ENCODE peak calls at places on chromosomes 13 and 19, in seven cellular contexts. Z, P, A, L, J, X and Y are unnamed samples.

GRCh38 chr19:18898533-18899408 is 2.8 kb upstream of the CERS1 start:
- DNase-seq in Z (no peak), P (no peak), A (no peak), L (no peak), J (no peak), X (no peak), Y (no peak)

GRCh38 chr13:49624207-49624606 is 4.1 kb upstream of the ARL11 start:
- DNase-seq in Z (no peak), P (no peak), A (no peak), L (no peak), J (no peak), X (no peak), Y (no peak)

GRCh38 chr13:49641810-49642291 is 13.5 kb downstream of the ARL11 start:
- DNase-seq in Z (peak; percentile 93), P (no peak), A (peak; percentile 80), L (peak; percentile 32), J (no peak), X (peak; percentile 31), Y (peak; percentile 76)

GRCh38 chr13:33369073-33369472 is 83.5 kb upstream of the STARD13 start:
- DNase-seq in Z (no peak), P (no peak), A (no peak), L (no peak), J (no peak), X (no peak), Y (no peak)

GRCh38 chr19:50155520-50156109 is 7.5 kb downstream of the IZUMO2 start:
- DNase-seq in Z (no peak), P (no peak), A (no peak), L (no peak), J (no peak), X (no peak), Y (no peak)

GRCh38 chr13:51745236-51745635 is 58.7 kb downstream of the DHRS12 start:
- DNase-seq in Z (no peak), P (no peak), A (no peak), L (no peak), J (no peak), X (no peak), Y (no peak)

GRCh38 chr13:38921081-38921480 is 69.5 kb downstream of the STOML3 start:
- DNase-seq in Z (no peak), P (no peak), A (peak; percentile 80), L (no peak), J (no peak), X (no peak), Y (no peak)

GRCh38 chr19:17680235-17680722 is 7.9 kb downstream of the UNC13A start:
- DNase-seq in Z (peak; percentile 69), P (peak; percentile 33), A (peak; percentile 25), L (peak; percentile 24), J (peak; percentile 31), X (peak; percentile 88), Y (peak; percentile 52)

GRCh38 chr13:34411881-34412280 is 530.2 kb upstream of the NBEA start:
- DNase-seq in Z (no peak), P (no peak), A (no peak), L (no peak), J (no peak), X (no peak), Y (no peak)

GRCh38 chr13:42418184-42418583 is 146.2 kb downstream of the AKAP11 start:
- DNase-seq in Z (no peak), P (no peak), A (no peak), L (no peak), J (no peak), X (no peak), Y (no peak)

GRCh38 chr19:22286151-22286810 is at the start of gene ZNF729:
- DNase-seq in Z (no peak), P (no peak), A (no peak), L (no peak), J (no peak), X (peak; percentile 6), Y (no peak)

GRCh38 chr19:3959766-3960131 is 11.2 kb downstream of the DAPK3 start:
- DNase-seq in Z (no peak), P (no peak), A (no peak), L (no peak), J (no peak), X (no peak), Y (no peak)

GRCh38 chr19:45125975-45126493 is 33.1 kb downstream of the PPP1R37 start:
- DNase-seq in Z (peak; percentile 58), P (peak; percentile 64), A (peak; percentile 73), L (peak; percentile 84), J (peak; percentile 72), X (peak; percentile 28), Y (peak; percentile 59)

GRCh38 chr13:107553838-107554237 is 661.5 kb downstream of the LIG4 start:
- DNase-seq in Z (peak; percentile 8), P (no peak), A (no peak), L (no peak), J (no peak), X (no peak), Y (peak; percentile 39)

GRCh38 chr19:44640518-44640917 is 3.2 kb upstream of the PVR start:
- DNase-seq in Z (peak; percentile 74), P (no peak), A (peak; percentile 36), L (no peak), J (no peak), X (no peak), Y (peak; percentile 31)

GRCh38 chr13:35468195-35468594 is 8.3 kb downstream of the MAB21L1 start:
- DNase-seq in Z (peak; percentile 5), P (no peak), A (no peak), L (no peak), J (no peak), X (no peak), Y (peak; percentile 43)

GRCh38 chr19:14553939-14554243 is 18.0 kb downstream of the NDUFB7 start:
- DNase-seq in Z (no peak), P (no peak), A (no peak), L (no peak), J (no peak), X (no peak), Y (no peak)

GRCh38 chr19:35363001-35363590 is 4.8 kb downstream of the FFAR3 start:
- DNase-seq in Z (no peak), P (no peak), A (no peak), L (no peak), J (no peak), X (no peak), Y (no peak)

GRCh38 chr19:32675720-32676185 is at the start of gene RGS9BP:
- DNase-seq in Z (peak; percentile 80), P (peak; percentile 34), A (peak; percentile 69), L (peak; percentile 86), J (peak; percentile 60), X (peak; percentile 85), Y (peak; percentile 66)

GRCh38 chr13:94243551-94243950 is 235.9 kb downstream of the DCT start:
- DNase-seq in Z (no peak), P (no peak), A (no peak), L (no peak), J (no peak), X (no peak), Y (peak; percentile 15)

GRCh38 chr13:113553541-113554332 is 30.8 kb upstream of the TFDP1 start:
- DNase-seq in Z (no peak), P (no peak), A (no peak), L (peak; percentile 12), J (no peak), X (no peak), Y (no peak)

GRCh38 chr19:55178781-55179569 is 1.1 kb downstream of the SYT5 start:
- DNase-seq in Z (peak; percentile 88), P (peak; percentile 86), A (peak; percentile 72), L (peak; percentile 64), J (peak; percentile 98), X (peak; percentile 45), Y (peak; percentile 90)

GRCh38 chr19:35959040-35959967 is 23.1 kb downstream of the LRFN3 start:
- DNase-seq in Z (peak; percentile 8), P (no peak), A (no peak), L (no peak), J (peak; percentile 82), X (no peak), Y (no peak)

GRCh38 chr19:35608250-35608649 is 4.3 kb upstream of the HAUS5 start:
- DNase-seq in Z (no peak), P (no peak), A (no peak), L (no peak), J (no peak), X (no peak), Y (peak; percentile 23)

GRCh38 chr13:89515948-89516347 is 1831.5 kb upstream of the MIR17HG start:
- DNase-seq in Z (no peak), P (no peak), A (no peak), L (no peak), J (no peak), X (no peak), Y (no peak)

GRCh38 chr19:17385878-17386611 is 8.0 kb downstream of the CCDC194 start:
- DNase-seq in Z (peak; percentile 78), P (peak; percentile 67), A (peak; percentile 51), L (peak; percentile 63), J (peak; percentile 65), X (peak; percentile 67), Y (peak; percentile 65)

GRCh38 chr13:60162096-60162495 is 1.6 kb downstream of the DIAPH3 start:
- DNase-seq in Z (no peak), P (no peak), A (peak; percentile 21), L (no peak), J (no peak), X (no peak), Y (peak; percentile 28)

GRCh38 chr13:29771247-29771646 is 79.2 kb downstream of the UBL3 start:
- DNase-seq in Z (peak; percentile 53), P (no peak), A (peak; percentile 47), L (no peak), J (no peak), X (no peak), Y (peak; percentile 62)
- TF ChIP-seq CTCF in Z (no peak), P (peak; percentile 73), A (no peak), L (peak; percentile 36), J (peak; percentile 77), X (peak; percentile 62), Y (peak; percentile 44)

GRCh38 chr19:28530406-28531035 is 682.4 kb downstream of the UQCRFS1 start:
- DNase-seq in Z (no peak), P (no peak), A (no peak), L (no peak), J (no peak), X (no peak), Y (no peak)
- TF ChIP-seq CTCF in Z (no peak), P (no peak), A (no peak), L (no peak), J (no peak), X (no peak), Y (no peak)

DNA sequence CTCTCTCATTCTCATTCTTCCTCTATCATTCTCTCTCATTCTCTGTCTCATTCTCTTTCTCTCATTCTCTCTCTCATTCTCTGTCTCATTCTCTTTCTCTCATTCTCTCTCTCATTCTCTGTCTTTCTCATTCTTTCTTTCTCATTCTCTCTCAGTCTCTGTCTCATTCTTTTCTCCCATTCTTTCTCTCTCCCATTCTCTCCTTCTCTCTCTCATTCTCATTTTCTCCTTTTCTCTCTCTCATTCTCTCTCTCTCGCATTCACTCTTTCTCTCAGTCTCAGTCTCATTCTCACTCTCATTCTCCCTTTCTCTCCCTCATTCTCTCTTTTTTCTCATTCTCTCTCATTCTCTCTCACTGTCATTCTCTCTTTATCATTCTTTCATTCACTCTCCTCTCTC is 152.0 kb upstream of the UQCRFS1 start:
- DNase-seq in Z (no peak), P (no peak), A (no peak), L (no peak), J (no peak), X (no peak), Y (no peak)
- TF ChIP-seq CTCF in Z (no peak), P (no peak), A (no peak), L (no peak), J (peak; percentile 22), X (no peak), Y (no peak)

DNA sequence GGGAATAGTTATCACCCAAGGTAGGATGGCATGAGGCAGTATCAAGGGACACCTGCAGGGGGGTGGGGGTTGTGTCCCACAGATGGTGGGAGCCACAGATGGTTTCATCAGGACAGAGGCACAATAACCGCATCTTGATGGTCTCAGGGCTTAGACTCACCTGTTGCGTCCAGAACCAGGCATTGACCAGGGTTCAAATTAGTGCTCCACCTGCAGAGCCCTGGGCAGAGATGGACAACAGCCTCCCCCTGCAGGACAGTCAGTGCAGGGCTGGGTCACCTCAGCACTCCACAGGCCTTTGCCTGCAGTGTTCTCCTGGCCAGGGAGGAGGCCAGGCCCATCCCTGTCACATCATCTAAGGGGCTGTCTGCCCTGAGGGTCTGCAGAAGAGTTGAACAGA is 14.5 kb upstream of the CEACAM1 start:
- DNase-seq in Z (no peak), P (no peak), A (no peak), L (no peak), J (no peak), X (no peak), Y (no peak)
- TF ChIP-seq CTCF in Z (no peak), P (no peak), A (no peak), L (no peak), J (no peak), X (no peak), Y (peak; percentile 29)